ENCODE peak calls at places on chromosomes 16 and 17, in seven cellular contexts. One of them, this sample, is unnamed.
A peak's percentile ranks its signal among the peaks of the same experiment; 100 is the strongest.

GRCh38 chr16:71255721-71256120 is 25.2 kb upstream of the HYDIN start:
- DNase-seq in dorsolateral prefrontal cortex: peak; percentile 38
- DNase-seq in GM12865: no peak
- DNase-seq in foreskin fibroblast: no peak
- DNase-seq in IMR-90: no peak
- DNase-seq in HCT116: no peak
- DNase-seq in mucosa of descending colon: no peak
- DNase-seq in this sample: no peak

GRCh38 chr17:59699786-59700185 is 7.4 kb downstream of the PTRH2 start:
- DNase-seq in dorsolateral prefrontal cortex: no peak
- DNase-seq in GM12865: no peak
- DNase-seq in foreskin fibroblast: no peak
- DNase-seq in IMR-90: no peak
- DNase-seq in HCT116: no peak
- DNase-seq in mucosa of descending colon: no peak
- DNase-seq in this sample: no peak

GRCh38 chr16:78365376-78365775 is 265.9 kb downstream of the WWOX start:
- DNase-seq in dorsolateral prefrontal cortex: no peak
- DNase-seq in GM12865: no peak
- DNase-seq in foreskin fibroblast: no peak
- DNase-seq in IMR-90: no peak
- DNase-seq in HCT116: no peak
- DNase-seq in mucosa of descending colon: no peak
- DNase-seq in this sample: no peak

GRCh38 chr17:53058031-53058430 is 764.7 kb upstream of the KIF2B start:
- DNase-seq in dorsolateral prefrontal cortex: no peak
- DNase-seq in GM12865: no peak
- DNase-seq in foreskin fibroblast: no peak
- DNase-seq in IMR-90: no peak
- DNase-seq in HCT116: no peak
- DNase-seq in mucosa of descending colon: no peak
- DNase-seq in this sample: peak; percentile 3

GRCh38 chr17:9977175-9977574 is 72.1 kb upstream of the RCVRN start:
- DNase-seq in dorsolateral prefrontal cortex: no peak
- DNase-seq in GM12865: peak; percentile 36
- DNase-seq in foreskin fibroblast: no peak
- DNase-seq in IMR-90: no peak
- DNase-seq in HCT116: no peak
- DNase-seq in mucosa of descending colon: no peak
- DNase-seq in this sample: no peak

GRCh38 chr16:30131869-30132475 is 9.0 kb upstream of the MAPK3 start:
- DNase-seq in dorsolateral prefrontal cortex: no peak
- DNase-seq in GM12865: no peak
- DNase-seq in foreskin fibroblast: no peak
- DNase-seq in IMR-90: no peak
- DNase-seq in HCT116: no peak
- DNase-seq in mucosa of descending colon: no peak
- DNase-seq in this sample: peak; percentile 57

GRCh38 chr16:52993179-52993578 is 59.5 kb downstream of the CHD9NB start:
- DNase-seq in dorsolateral prefrontal cortex: no peak
- DNase-seq in GM12865: no peak
- DNase-seq in foreskin fibroblast: no peak
- DNase-seq in IMR-90: no peak
- DNase-seq in HCT116: no peak
- DNase-seq in mucosa of descending colon: no peak
- DNase-seq in this sample: no peak

GRCh38 chr16:66491716-66492064 is 58.2 kb downstream of the TK2 start:
- DNase-seq in dorsolateral prefrontal cortex: peak; percentile 26
- DNase-seq in GM12865: no peak
- DNase-seq in foreskin fibroblast: no peak
- DNase-seq in IMR-90: no peak
- DNase-seq in HCT116: no peak
- DNase-seq in mucosa of descending colon: no peak
- DNase-seq in this sample: no peak

GRCh38 chr17:1648582-1649115 is 1.0 kb downstream of the RILP start:
- DNase-seq in dorsolateral prefrontal cortex: peak; percentile 94
- DNase-seq in GM12865: peak; percentile 98
- DNase-seq in foreskin fibroblast: peak; percentile 96
- DNase-seq in IMR-90: peak; percentile 94
- DNase-seq in HCT116: peak; percentile 89
- DNase-seq in mucosa of descending colon: peak; percentile 96
- DNase-seq in this sample: peak; percentile 95

GRCh38 chr17:41907185-41907556 is 11.6 kb downstream of the ACLY start:
- DNase-seq in dorsolateral prefrontal cortex: no peak
- DNase-seq in GM12865: no peak
- DNase-seq in foreskin fibroblast: peak; percentile 24
- DNase-seq in IMR-90: peak; percentile 82
- DNase-seq in HCT116: no peak
- DNase-seq in mucosa of descending colon: no peak
- DNase-seq in this sample: peak; percentile 55

GRCh38 chr17:60604686-60605334 is 4.8 kb downstream of the PPM1D start:
- DNase-seq in dorsolateral prefrontal cortex: no peak
- DNase-seq in GM12865: no peak
- DNase-seq in foreskin fibroblast: peak; percentile 54
- DNase-seq in IMR-90: peak; percentile 51
- DNase-seq in HCT116: peak; percentile 29
- DNase-seq in mucosa of descending colon: no peak
- DNase-seq in this sample: no peak

GRCh38 chr16:74627506-74628220 is 20.7 kb upstream of the GLG1 start:
- DNase-seq in dorsolateral prefrontal cortex: no peak
- DNase-seq in GM12865: no peak
- DNase-seq in foreskin fibroblast: no peak
- DNase-seq in IMR-90: peak; percentile 28
- DNase-seq in HCT116: no peak
- DNase-seq in mucosa of descending colon: no peak
- DNase-seq in this sample: no peak

GRCh38 chr17:59845595-59846390 is 47.0 kb downstream of the TUBD1 start:
- DNase-seq in dorsolateral prefrontal cortex: peak; percentile 34
- DNase-seq in GM12865: peak; percentile 73
- DNase-seq in foreskin fibroblast: peak; percentile 53
- DNase-seq in IMR-90: peak; percentile 89
- DNase-seq in HCT116: peak; percentile 90
- DNase-seq in mucosa of descending colon: peak; percentile 87
- DNase-seq in this sample: no peak

GRCh38 chr17:75927286-75927922 is 13.4 kb downstream of the FBF1 start:
- DNase-seq in dorsolateral prefrontal cortex: no peak
- DNase-seq in GM12865: peak; percentile 45
- DNase-seq in foreskin fibroblast: no peak
- DNase-seq in IMR-90: no peak
- DNase-seq in HCT116: peak; percentile 46
- DNase-seq in mucosa of descending colon: peak; percentile 43
- DNase-seq in this sample: peak; percentile 33

GRCh38 chr17:18960803-18961511 is 9.0 kb downstream of the SLC5A10 start:
- DNase-seq in dorsolateral prefrontal cortex: peak; percentile 67
- DNase-seq in GM12865: peak; percentile 88
- DNase-seq in foreskin fibroblast: peak; percentile 37
- DNase-seq in IMR-90: peak; percentile 50
- DNase-seq in HCT116: no peak
- DNase-seq in mucosa of descending colon: peak; percentile 95
- DNase-seq in this sample: peak; percentile 53

GRCh38 chr16:46620265-46621005 is 744 bp downstream of the SHCBP1 start:
- DNase-seq in dorsolateral prefrontal cortex: no peak
- DNase-seq in GM12865: peak; percentile 67
- DNase-seq in foreskin fibroblast: no peak
- DNase-seq in IMR-90: no peak
- DNase-seq in HCT116: no peak
- DNase-seq in mucosa of descending colon: no peak
- DNase-seq in this sample: no peak

GRCh38 chr17:63529711-63530556 is 6.8 kb downstream of the KCNH6 start:
- DNase-seq in dorsolateral prefrontal cortex: no peak
- DNase-seq in GM12865: no peak
- DNase-seq in foreskin fibroblast: no peak
- DNase-seq in IMR-90: no peak
- DNase-seq in HCT116: no peak
- DNase-seq in mucosa of descending colon: no peak
- DNase-seq in this sample: no peak

GRCh38 chr17:17080181-17080631 is 37.9 kb downstream of the MPRIP start:
- DNase-seq in dorsolateral prefrontal cortex: peak; percentile 33
- DNase-seq in GM12865: no peak
- DNase-seq in foreskin fibroblast: no peak
- DNase-seq in IMR-90: no peak
- DNase-seq in HCT116: no peak
- DNase-seq in mucosa of descending colon: no peak
- DNase-seq in this sample: no peak

GRCh38 chr16:85709766-85710423 is 21.1 kb upstream of the GINS2 start:
- DNase-seq in dorsolateral prefrontal cortex: no peak
- DNase-seq in GM12865: no peak
- DNase-seq in foreskin fibroblast: no peak
- DNase-seq in IMR-90: no peak
- DNase-seq in HCT116: no peak
- DNase-seq in mucosa of descending colon: no peak
- DNase-seq in this sample: no peak

GRCh38 chr17:47252209-47252608 is 1.4 kb upstream of the ITGB3 start:
- DNase-seq in dorsolateral prefrontal cortex: no peak
- DNase-seq in GM12865: no peak
- DNase-seq in foreskin fibroblast: no peak
- DNase-seq in IMR-90: no peak
- DNase-seq in HCT116: no peak
- DNase-seq in mucosa of descending colon: no peak
- DNase-seq in this sample: no peak

GRCh38 chr16:12942861-12943260 is 41.5 kb downstream of the SHISA9 start:
- DNase-seq in dorsolateral prefrontal cortex: no peak
- DNase-seq in GM12865: no peak
- DNase-seq in foreskin fibroblast: no peak
- DNase-seq in IMR-90: no peak
- DNase-seq in HCT116: no peak
- DNase-seq in mucosa of descending colon: no peak
- DNase-seq in this sample: no peak

GRCh38 chr17:6413073-6413472 is 21.8 kb downstream of the AIPL1 start:
- DNase-seq in dorsolateral prefrontal cortex: no peak
- DNase-seq in GM12865: peak; percentile 32
- DNase-seq in foreskin fibroblast: peak; percentile 30
- DNase-seq in IMR-90: peak; percentile 40
- DNase-seq in HCT116: peak; percentile 36
- DNase-seq in mucosa of descending colon: no peak
- DNase-seq in this sample: peak; percentile 70
- TF ChIP-seq CTCF in dorsolateral prefrontal cortex: peak; percentile 50
- TF ChIP-seq CTCF in GM12865: peak; percentile 47
- TF ChIP-seq CTCF in foreskin fibroblast: peak; percentile 29
- TF ChIP-seq CTCF in IMR-90: peak; percentile 59
- TF ChIP-seq CTCF in HCT116: peak; percentile 58
- TF ChIP-seq CTCF in mucosa of descending colon: no peak
- TF ChIP-seq CTCF in this sample: peak; percentile 60

GRCh38 chr16:88453621-88454314 is 688 bp downstream of the ZFPM1 start:
- DNase-seq in dorsolateral prefrontal cortex: no peak
- DNase-seq in GM12865: peak; percentile 29
- DNase-seq in foreskin fibroblast: no peak
- DNase-seq in IMR-90: no peak
- DNase-seq in HCT116: no peak
- DNase-seq in mucosa of descending colon: peak; percentile 50
- DNase-seq in this sample: peak; percentile 38
- H3K4me3 ChIP-seq in dorsolateral prefrontal cortex: peak overlapping the region; percentile 50
- H3K4me3 ChIP-seq in GM12865: peak overlapping the region; percentile 66
- H3K4me3 ChIP-seq in foreskin fibroblast: peak overlapping the region; percentile 55
- H3K4me3 ChIP-seq in IMR-90: peak overlapping the region; percentile 55
- H3K4me3 ChIP-seq in HCT116: peak overlapping the region; percentile 58
- H3K4me3 ChIP-seq in mucosa of descending colon: peak overlapping the region; percentile 23
- H3K4me3 ChIP-seq in this sample: peak overlapping the region; percentile 58

GRCh38 chr17:3935140-3935542 is 18.9 kb upstream of the P2RX1 start:
- DNase-seq in dorsolateral prefrontal cortex: peak; percentile 47
- DNase-seq in GM12865: peak; percentile 75
- DNase-seq in foreskin fibroblast: peak; percentile 20
- DNase-seq in IMR-90: peak; percentile 72
- DNase-seq in HCT116: peak; percentile 41
- DNase-seq in mucosa of descending colon: peak; percentile 82
- DNase-seq in this sample: peak; percentile 84
- TF ChIP-seq CTCF in dorsolateral prefrontal cortex: peak; percentile 48
- TF ChIP-seq CTCF in GM12865: peak; percentile 56
- TF ChIP-seq CTCF in foreskin fibroblast: peak; percentile 52
- TF ChIP-seq CTCF in IMR-90: peak; percentile 71
- TF ChIP-seq CTCF in HCT116: peak; percentile 73
- TF ChIP-seq CTCF in mucosa of descending colon: peak; percentile 28
- TF ChIP-seq CTCF in this sample: peak; percentile 74

GRCh38 chr17:7910711-7911110 is 5.4 kb downstream of the RNF227 start:
- DNase-seq in dorsolateral prefrontal cortex: no peak
- DNase-seq in GM12865: no peak
- DNase-seq in foreskin fibroblast: no peak
- DNase-seq in IMR-90: no peak
- DNase-seq in HCT116: no peak
- DNase-seq in mucosa of descending colon: no peak
- DNase-seq in this sample: no peak
- H3K4me3 ChIP-seq in dorsolateral prefrontal cortex: no peak overlapping the region
- H3K4me3 ChIP-seq in GM12865: no peak overlapping the region
- H3K4me3 ChIP-seq in foreskin fibroblast: no peak overlapping the region
- H3K4me3 ChIP-seq in IMR-90: no peak overlapping the region
- H3K4me3 ChIP-seq in HCT116: no peak overlapping the region
- H3K4me3 ChIP-seq in mucosa of descending colon: no peak overlapping the region
- H3K4me3 ChIP-seq in this sample: no peak overlapping the region

DNA sequence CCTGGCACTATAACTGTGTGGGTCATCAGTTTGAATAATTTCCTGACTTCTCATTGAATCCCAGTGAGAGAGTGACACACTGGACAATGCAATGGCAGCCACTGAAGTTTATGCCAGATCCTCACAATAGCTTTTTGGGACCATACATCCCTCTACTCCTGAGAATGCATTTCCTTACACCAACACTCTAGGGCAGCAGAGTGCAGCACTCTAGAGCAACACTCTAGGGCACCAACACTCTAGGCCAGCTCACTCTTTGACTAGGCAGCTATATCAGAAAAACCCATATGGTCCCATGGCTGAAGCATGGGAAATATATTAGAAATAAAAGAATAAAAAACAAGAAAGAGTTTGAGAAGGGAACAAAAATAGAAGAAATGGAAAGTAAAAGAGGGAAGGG is 309.2 kb downstream of the MAP2K6 start:
- DNase-seq in dorsolateral prefrontal cortex: no peak
- DNase-seq in GM12865: no peak
- DNase-seq in foreskin fibroblast: no peak
- DNase-seq in IMR-90: no peak
- DNase-seq in HCT116: no peak
- DNase-seq in mucosa of descending colon: peak; percentile 2
- DNase-seq in this sample: no peak
- TF ChIP-seq CTCF in dorsolateral prefrontal cortex: no peak
- TF ChIP-seq CTCF in GM12865: no peak
- TF ChIP-seq CTCF in foreskin fibroblast: no peak
- TF ChIP-seq CTCF in IMR-90: peak; percentile 17
- TF ChIP-seq CTCF in HCT116: no peak
- TF ChIP-seq CTCF in mucosa of descending colon: no peak
- TF ChIP-seq CTCF in this sample: no peak

GRCh38 chr16:81004646-81005353 is 1.9 kb downstream of the CMC2 start:
- DNase-seq in dorsolateral prefrontal cortex: no peak
- DNase-seq in GM12865: peak; percentile 69
- DNase-seq in foreskin fibroblast: peak; percentile 28
- DNase-seq in IMR-90: peak; percentile 62
- DNase-seq in HCT116: peak; percentile 63
- DNase-seq in mucosa of descending colon: peak; percentile 79
- DNase-seq in this sample: peak; percentile 80
- H3K4me3 ChIP-seq in dorsolateral prefrontal cortex: peak overlapping the region; percentile 98
- H3K4me3 ChIP-seq in GM12865: peak overlapping the region; percentile 89
- H3K4me3 ChIP-seq in foreskin fibroblast: peak overlapping the region; percentile 88
- H3K4me3 ChIP-seq in IMR-90: no peak overlapping the region
- H3K4me3 ChIP-seq in HCT116: peak overlapping the region; percentile 14
- H3K4me3 ChIP-seq in mucosa of descending colon: no peak overlapping the region
- H3K4me3 ChIP-seq in this sample: peak overlapping the region; percentile 33

This sample was measured in A673.